ENCODE peak calls at places on chromosomes 6 and 20, in eight cellular contexts. Q is GM12878; R is GM10248; J is pancreas; G is lower lobe of right lung; Y is CD4-positive, alpha-beta T cell; B is neural crest cell; S is colonic mucosa. N is an unnamed sample.

GRCh38 chr20:22288156-22288555 is 296.2 kb downstream of the FOXA2 start:
- DNase-seq in J (no peak), B (no peak), Y (no peak), R (no peak), G (no peak), S (no peak), Q (no peak), N (no peak)

GRCh38 chr20:51022803-51023616 is at the start of gene KCNG1:
- DNase-seq in R (peak; percentile 80), G (peak; percentile 59), Y (no peak), B (peak; percentile 68), Q (no peak), S (peak; percentile 78), J (peak; percentile 84), N (peak; percentile 88)

GRCh38 chr6:46953921-46954320 is 32.2 kb upstream of the ADGRF5 start:
- DNase-seq in B (no peak), Y (no peak), Q (no peak), S (no peak), R (no peak), G (no peak), J (no peak), N (no peak)

GRCh38 chr20:755931-756330 is 12.4 kb downstream of the SLC52A3 start:
- DNase-seq in S (no peak), Y (no peak), R (no peak), Q (no peak), G (no peak), J (no peak), B (no peak), N (no peak)

GRCh38 chr20:9344080-9344920 is 170.1 kb upstream of the LAMP5 start:
- DNase-seq in Q (no peak), B (no peak), J (no peak), R (no peak), G (no peak), S (no peak), Y (no peak), N (no peak)

GRCh38 chr20:11217322-11217989 is 543.7 kb upstream of the JAG1 start:
- DNase-seq in Q (no peak), Y (no peak), J (no peak), S (peak; percentile 23), G (no peak), R (no peak), B (no peak), N (no peak)

GRCh38 chr20:61299613-61300012 is 47.6 kb downstream of the CDH4 start:
- DNase-seq in Y (no peak), S (no peak), B (no peak), J (no peak), R (no peak), Q (no peak), G (no peak), N (no peak)

GRCh38 chr6:169407338-169407737 is 153.7 kb upstream of the THBS2 start:
- DNase-seq in Y (no peak), G (no peak), Q (no peak), J (no peak), R (no peak), B (no peak), S (no peak), N (no peak)

GRCh38 chr6:25278557-25278913 is 639 bp upstream of the CARMIL1 start:
- DNase-seq in Y (no peak), G (no peak), Q (no peak), R (no peak), B (no peak), S (peak; percentile 37), J (no peak), N (no peak)

GRCh38 chr6:13273931-13274706 is 54.2 kb downstream of the TBC1D7 start:
- DNase-seq in B (no peak), G (peak; percentile 86), S (peak; percentile 30), R (peak; percentile 74), Y (peak; percentile 22), J (no peak), Q (peak; percentile 83), N (peak; percentile 83)

GRCh38 chr6:9161731-9162130 is 726.4 kb upstream of the SLC35B3 start:
- DNase-seq in B (no peak), J (no peak), Q (no peak), G (no peak), S (no peak), R (no peak), Y (no peak), N (no peak)

GRCh38 chr6:12474167-12475140 is 184.3 kb downstream of the EDN1 start:
- DNase-seq in S (no peak), J (no peak), Y (no peak), Q (no peak), R (no peak), G (no peak), B (no peak), N (no peak)

GRCh38 chr6:166691199-166691598 is 64.1 kb upstream of the RPS6KA2 start:
- DNase-seq in R (no peak), J (no peak), S (no peak), Q (no peak), Y (no peak), B (no peak), G (no peak), N (no peak)

GRCh38 chr6:113570651-113571050 is 286.5 kb upstream of the MARCKS start:
- DNase-seq in Q (no peak), G (no peak), B (no peak), R (no peak), S (no peak), Y (no peak), J (no peak), N (no peak)

GRCh38 chr6:30684386-30685156 is 1.9 kb downstream of the PPP1R18 start:
- DNase-seq in J (peak; percentile 63), Y (no peak), G (peak; percentile 80), B (no peak), Q (no peak), R (peak; percentile 61), S (peak; percentile 60), N (peak; percentile 91)

GRCh38 chr6:30686908-30687658 is 638 bp upstream of the PPP1R18 start:
- DNase-seq in G (peak; percentile 94), R (peak; percentile 90), Y (peak; percentile 48), S (peak; percentile 88), B (peak; percentile 86), Q (peak; percentile 94), J (peak; percentile 92), N (peak; percentile 99)

GRCh38 chr6:30685977-30686907 is at the start of gene PPP1R18:
- DNase-seq in R (peak; percentile 76), Q (no peak), B (no peak), S (peak; percentile 80), J (peak; percentile 88), Y (peak; percentile 74), G (peak; percentile 85), N (peak; percentile 96)

GRCh38 chr6:30683980-30684338 is 2.5 kb downstream of the PPP1R18 start:
- DNase-seq in G (no peak), R (no peak), J (no peak), S (no peak), B (no peak), Y (no peak), Q (no peak), N (no peak)

GRCh38 chr6:30685157-30685976 is 1.1 kb downstream of the PPP1R18 start:
- DNase-seq in Q (no peak), R (no peak), J (peak; percentile 76), Y (no peak), S (no peak), B (no peak), G (no peak), N (peak; percentile 85)
- TF ChIP-seq CTCF in Q (peak; percentile 46), R (peak; percentile 49), J (no peak), Y (no peak), S (no peak), B (no peak), G (no peak), N (no peak)

GRCh38 chr6:106445508-106445878 is 85.0 kb downstream of the CRYBG1 start:
- DNase-seq in S (no peak), B (no peak), Q (no peak), Y (no peak), G (no peak), R (no peak), J (no peak), N (no peak)

GRCh38 chr6:106444777-106445507 is 84.4 kb downstream of the CRYBG1 start:
- DNase-seq in S (peak; percentile 54), R (peak; percentile 64), G (no peak), B (peak; percentile 23), Q (peak; percentile 46), Y (no peak), J (no peak), N (no peak)

GRCh38 chr6:106446983-106447382 is 86.5 kb downstream of the CRYBG1 start:
- DNase-seq in S (no peak), Y (no peak), J (no peak), Q (no peak), B (no peak), G (no peak), R (no peak), N (no peak)

GRCh38 chr6:106448000-106448426 is 87.5 kb downstream of the CRYBG1 start:
- DNase-seq in Q (peak; percentile 11), Y (no peak), J (no peak), R (peak; percentile 25), S (no peak), G (peak; percentile 68), B (no peak), N (peak; percentile 59)

GRCh38 chr6:106446287-106446885 is 85.9 kb downstream of the CRYBG1 start:
- DNase-seq in S (no peak), Y (no peak), R (peak; percentile 20), Q (no peak), B (no peak), G (no peak), J (no peak), N (no peak)
- TF ChIP-seq CTCF in S (peak; percentile 40), Y (peak; percentile 70), R (peak; percentile 32), Q (peak; percentile 54), B (peak; percentile 74), G (peak; percentile 54), J (peak; percentile 29), N (peak; percentile 43)

GRCh38 chr20:23887856-23888255 is 8.3 kb upstream of the CST5 start:
- DNase-seq in R (no peak), S (no peak), J (no peak), Q (no peak), G (no peak), B (no peak), Y (no peak), N (no peak)

GRCh38 chr20:23884771-23885162 is 5.2 kb upstream of the CST5 start:
- DNase-seq in Q (no peak), R (no peak), J (no peak), G (no peak), S (no peak), Y (no peak), B (no peak), N (no peak)

GRCh38 chr20:23884136-23884770 is 4.7 kb upstream of the CST5 start:
- DNase-seq in S (no peak), Y (no peak), J (no peak), R (no peak), Q (no peak), G (no peak), B (no peak), N (no peak)

GRCh38 chr20:23889775-23890187 is 10.2 kb upstream of the CST5 start:
- DNase-seq in S (peak; percentile 48), B (peak; percentile 60), R (peak; percentile 36), J (no peak), G (no peak), Q (no peak), Y (peak; percentile 58), N (no peak)
- TF ChIP-seq CTCF in S (peak; percentile 63), B (peak; percentile 80), R (peak; percentile 77), J (peak; percentile 77), G (peak; percentile 76), Q (peak; percentile 71), Y (peak; percentile 76), N (peak; percentile 79)

GRCh38 chr6:159858259-159858658 is 32.5 kb upstream of the MAS1 start:
- DNase-seq in S (no peak), Y (no peak), B (no peak), Q (no peak), J (no peak), G (no peak), R (no peak), N (no peak)

GRCh38 chr6:159853735-159854134 is 37.1 kb upstream of the MAS1 start:
- DNase-seq in B (no peak), R (no peak), Q (no peak), S (no peak), Y (no peak), G (no peak), J (no peak), N (no peak)

GRCh38 chr6:159852877-159853276 is 37.9 kb upstream of the MAS1 start:
- DNase-seq in B (no peak), S (no peak), Y (no peak), G (no peak), Q (no peak), J (no peak), R (no peak), N (no peak)
- TF ChIP-seq CTCF in B (peak; percentile 39), S (peak; percentile 10), Y (peak; percentile 43), G (no peak), Q (peak; percentile 50), J (peak; percentile 9), R (peak; percentile 32), N (peak; percentile 17)

N was measured in left lung.